ENCODE peak calls at places on chromosome 10, in eight cellular contexts. One of them, this sample, is unnamed.

GRCh38 chr10:500876-501275 is 188.6 kb downstream of the DIP2C start:
- DNase-seq in A549: no peak
- DNase-seq in GM12878: no peak
- DNase-seq in K562: no peak
- DNase-seq in HCT116: no peak
- DNase-seq in GM23338: no peak
- DNase-seq in Panc1: no peak
- DNase-seq in HL-60: no peak
- DNase-seq in this sample: no peak

GRCh38 chr10:4635883-4636282 is 190.1 kb upstream of the AKR1E2 start:
- DNase-seq in A549: no peak
- DNase-seq in GM12878: no peak
- DNase-seq in K562: no peak
- DNase-seq in HCT116: no peak
- DNase-seq in GM23338: no peak
- DNase-seq in Panc1: no peak
- DNase-seq in HL-60: no peak
- DNase-seq in this sample: no peak

GRCh38 chr10:86693721-86694369 is 25.5 kb downstream of the LDB3 start:
- DNase-seq in A549: peak
- DNase-seq in GM12878: no peak
- DNase-seq in K562: peak
- DNase-seq in HCT116: no peak
- DNase-seq in GM23338: peak
- DNase-seq in Panc1: no peak
- DNase-seq in HL-60: no peak
- DNase-seq in this sample: peak

GRCh38 chr10:10589540-10589939 is 428.1 kb upstream of the CELF2 start:
- DNase-seq in A549: no peak
- DNase-seq in GM12878: no peak
- DNase-seq in K562: no peak
- DNase-seq in HCT116: no peak
- DNase-seq in GM23338: no peak
- DNase-seq in Panc1: no peak
- DNase-seq in HL-60: no peak
- DNase-seq in this sample: no peak

GRCh38 chr10:92419740-92420553 is 129.0 kb downstream of the MARCHF5 start:
- DNase-seq in A549: no peak
- DNase-seq in GM12878: no peak
- DNase-seq in K562: no peak
- DNase-seq in HCT116: no peak
- DNase-seq in GM23338: peak
- DNase-seq in Panc1: no peak
- DNase-seq in HL-60: no peak
- DNase-seq in this sample: peak

GRCh38 chr10:107067843-107068242 is 96.7 kb downstream of the SORCS1 start:
- DNase-seq in A549: no peak
- DNase-seq in GM12878: no peak
- DNase-seq in K562: no peak
- DNase-seq in HCT116: no peak
- DNase-seq in GM23338: no peak
- DNase-seq in Panc1: no peak
- DNase-seq in HL-60: no peak
- DNase-seq in this sample: no peak

GRCh38 chr10:58220769-58221448 is 46.8 kb downstream of the IPMK start:
- DNase-seq in A549: no peak
- DNase-seq in GM12878: no peak
- DNase-seq in K562: no peak
- DNase-seq in HCT116: no peak
- DNase-seq in GM23338: no peak
- DNase-seq in Panc1: no peak
- DNase-seq in HL-60: peak
- DNase-seq in this sample: no peak

GRCh38 chr10:71078454-71079145 is 133.8 kb upstream of the UNC5B start:
- DNase-seq in A549: no peak
- DNase-seq in GM12878: no peak
- DNase-seq in K562: no peak
- DNase-seq in HCT116: no peak
- DNase-seq in GM23338: no peak
- DNase-seq in Panc1: no peak
- DNase-seq in HL-60: no peak
- DNase-seq in this sample: no peak

GRCh38 chr10:98332623-98333269 is 64.8 kb upstream of the LOXL4 start:
- DNase-seq in A549: peak
- DNase-seq in GM12878: no peak
- DNase-seq in K562: no peak
- DNase-seq in HCT116: no peak
- DNase-seq in GM23338: no peak
- DNase-seq in Panc1: no peak
- DNase-seq in HL-60: no peak
- DNase-seq in this sample: peak
- TF ChIP-seq REST in A549: no peak
- TF ChIP-seq REST in GM12878: no peak
- TF ChIP-seq REST in K562: no peak
- TF ChIP-seq REST in HCT116: no peak
- TF ChIP-seq REST in GM23338: no peak
- TF ChIP-seq REST in Panc1: no peak
- TF ChIP-seq REST in HL-60: no peak
- TF ChIP-seq REST in this sample: no peak

GRCh38 chr10:1715821-1716220 is 21.5 kb downstream of the ADARB2 start:
- DNase-seq in A549: peak
- DNase-seq in GM12878: peak
- DNase-seq in K562: peak
- DNase-seq in HCT116: no peak
- DNase-seq in GM23338: peak
- DNase-seq in Panc1: peak
- DNase-seq in HL-60: no peak
- DNase-seq in this sample: no peak
- TF ChIP-seq REST in A549: no peak
- TF ChIP-seq REST in GM12878: no peak
- TF ChIP-seq REST in K562: no peak
- TF ChIP-seq REST in HCT116: no peak
- TF ChIP-seq REST in GM23338: no peak
- TF ChIP-seq REST in Panc1: no peak
- TF ChIP-seq REST in HL-60: no peak
- TF ChIP-seq REST in this sample: no peak

GRCh38 chr10:62806246-62806645 is 1.7 kb downstream of the ADO start:
- DNase-seq in A549: no peak
- DNase-seq in GM12878: no peak
- DNase-seq in K562: no peak
- DNase-seq in HCT116: no peak
- DNase-seq in GM23338: no peak
- DNase-seq in Panc1: no peak
- DNase-seq in HL-60: no peak
- DNase-seq in this sample: no peak
- TF ChIP-seq REST in A549: no peak
- TF ChIP-seq REST in GM12878: no peak
- TF ChIP-seq REST in K562: no peak
- TF ChIP-seq REST in HCT116: no peak
- TF ChIP-seq REST in GM23338: no peak
- TF ChIP-seq REST in Panc1: no peak
- TF ChIP-seq REST in HL-60: no peak
- TF ChIP-seq REST in this sample: no peak

GRCh38 chr10:110076559-110077318 is 69.0 kb downstream of the ADD3 start:
- DNase-seq in A549: peak
- DNase-seq in GM12878: peak
- DNase-seq in K562: peak
- DNase-seq in HCT116: peak
- DNase-seq in GM23338: no peak
- DNase-seq in Panc1: no peak
- DNase-seq in HL-60: peak
- DNase-seq in this sample: peak
- TF ChIP-seq REST in A549: no peak
- TF ChIP-seq REST in GM12878: no peak
- TF ChIP-seq REST in K562: no peak
- TF ChIP-seq REST in HCT116: no peak
- TF ChIP-seq REST in GM23338: no peak
- TF ChIP-seq REST in Panc1: no peak
- TF ChIP-seq REST in HL-60: peak
- TF ChIP-seq REST in this sample: no peak

GRCh38 chr10:110429301-110429700 is 68.4 kb upstream of the DUSP5 start:
- DNase-seq in A549: no peak
- DNase-seq in GM12878: no peak
- DNase-seq in K562: no peak
- DNase-seq in HCT116: no peak
- DNase-seq in GM23338: no peak
- DNase-seq in Panc1: no peak
- DNase-seq in HL-60: no peak
- DNase-seq in this sample: no peak
- TF ChIP-seq REST in A549: no peak
- TF ChIP-seq REST in GM12878: no peak
- TF ChIP-seq REST in K562: no peak
- TF ChIP-seq REST in HCT116: no peak
- TF ChIP-seq REST in GM23338: no peak
- TF ChIP-seq REST in Panc1: no peak
- TF ChIP-seq REST in HL-60: no peak
- TF ChIP-seq REST in this sample: no peak

DNA sequence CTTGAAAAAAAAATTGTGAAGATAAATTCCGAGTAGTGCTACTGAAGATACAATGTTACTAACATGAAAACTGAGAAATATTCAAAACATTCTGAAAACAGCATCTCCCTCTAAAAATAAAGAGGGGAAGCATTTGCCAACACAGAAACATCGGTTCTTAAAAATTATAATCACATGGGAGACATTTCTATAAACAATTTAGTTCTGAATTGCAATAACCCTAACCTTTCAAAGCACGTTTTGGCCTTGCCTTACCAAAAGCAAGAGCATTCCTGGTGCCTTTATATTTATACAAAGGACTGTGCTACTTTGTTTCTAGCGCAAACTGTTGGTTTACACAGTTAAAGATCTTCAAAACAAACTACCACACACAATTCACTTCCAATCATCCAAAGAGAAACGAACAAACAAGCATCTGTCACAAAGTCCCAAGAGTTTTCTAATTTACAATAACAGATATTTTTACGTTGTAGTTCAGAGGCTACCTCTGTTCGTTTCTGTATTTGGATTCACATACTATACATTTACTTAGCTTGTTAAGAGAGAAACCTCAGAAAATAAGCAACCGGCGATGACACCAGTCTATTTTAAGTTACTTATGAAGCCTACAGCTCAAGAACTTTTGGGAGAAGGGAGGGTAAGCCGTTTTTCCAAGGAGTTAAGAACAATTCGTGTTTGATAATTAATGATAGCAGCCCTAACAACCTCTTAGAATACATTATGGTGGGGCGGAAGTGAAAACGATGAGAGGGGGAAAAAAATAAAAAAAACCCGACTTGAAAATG is 1.3 kb downstream of the ABI1 start:
- DNase-seq in A549: no peak
- DNase-seq in GM12878: no peak
- DNase-seq in K562: no peak
- DNase-seq in HCT116: no peak
- DNase-seq in GM23338: no peak
- DNase-seq in Panc1: no peak
- DNase-seq in HL-60: no peak
- DNase-seq in this sample: peak
- TF ChIP-seq REST in A549: no peak
- TF ChIP-seq REST in GM12878: no peak
- TF ChIP-seq REST in K562: no peak
- TF ChIP-seq REST in HCT116: no peak
- TF ChIP-seq REST in GM23338: no peak
- TF ChIP-seq REST in Panc1: no peak
- TF ChIP-seq REST in HL-60: no peak
- TF ChIP-seq REST in this sample: no peak